ENCODE peak calls at places on chromosomes 12 and 14, in five cellular contexts. E is omental fat pad, D is body of pancreas, C is vagina, G is uterus. V is an unnamed sample.

GRCh38 chr14:66038214-66038977 is 447.8 kb upstream of the CCDC196 start:
- DNase-seq in D (no peak), C (no peak), G (peak), E (no peak), V (no peak)

GRCh38 chr12:125185311-125185739 is 120.1 kb downstream of the AACS start:
- DNase-seq in G (no peak), C (no peak), D (no peak), E (no peak), V (peak)

GRCh38 chr12:120079352-120080042 is 37.1 kb downstream of the RAB35 start:
- DNase-seq in G (no peak), C (no peak), D (no peak), E (no peak), V (no peak)

GRCh38 chr12:89825591-89826449 is 117.2 kb upstream of the ATP2B1 start:
- DNase-seq in E (no peak), C (no peak), G (no peak), D (no peak), V (no peak)

GRCh38 chr12:75705749-75706719 is 194.6 kb upstream of the KRR1 start:
- DNase-seq in G (peak), E (no peak), C (no peak), D (no peak), V (peak)

GRCh38 chr14:102817318-102817717 is 40.1 kb downstream of the TRAF3 start:
- DNase-seq in E (no peak), C (no peak), D (no peak), G (no peak), V (no peak)

GRCh38 chr14:85252011-85252410 is 277.9 kb upstream of the FLRT2 start:
- DNase-seq in D (no peak), G (no peak), E (no peak), C (no peak), V (no peak)

GRCh38 chr12:62720661-62721330 is 214.2 kb downstream of the PPM1H start:
- DNase-seq in E (no peak), D (no peak), G (no peak), C (no peak), V (no peak)

GRCh38 chr12:694734-695503 is 31.7 kb upstream of the NINJ2 start:
- DNase-seq in D (no peak), E (no peak), C (no peak), G (no peak), V (no peak)

GRCh38 chr12:697426-697825 is 34.2 kb upstream of the NINJ2 start:
- DNase-seq in C (no peak), E (no peak), G (no peak), D (no peak), V (no peak)

GRCh38 chr12:704516-705242 is 41.4 kb upstream of the NINJ2 start:
- DNase-seq in G (no peak), E (no peak), D (no peak), C (no peak), V (no peak)

GRCh38 chr12:701896-702539 is 38.8 kb upstream of the NINJ2 start:
- DNase-seq in G (no peak), E (no peak), C (no peak), D (no peak), V (no peak)

GRCh38 chr12:700061-700460 is 36.8 kb upstream of the NINJ2 start:
- DNase-seq in D (no peak), E (no peak), C (no peak), G (no peak), V (no peak)
- TF ChIP-seq CTCF in D (no peak), E (no peak), C (no peak), G (no peak), V (no peak)

DNA sequence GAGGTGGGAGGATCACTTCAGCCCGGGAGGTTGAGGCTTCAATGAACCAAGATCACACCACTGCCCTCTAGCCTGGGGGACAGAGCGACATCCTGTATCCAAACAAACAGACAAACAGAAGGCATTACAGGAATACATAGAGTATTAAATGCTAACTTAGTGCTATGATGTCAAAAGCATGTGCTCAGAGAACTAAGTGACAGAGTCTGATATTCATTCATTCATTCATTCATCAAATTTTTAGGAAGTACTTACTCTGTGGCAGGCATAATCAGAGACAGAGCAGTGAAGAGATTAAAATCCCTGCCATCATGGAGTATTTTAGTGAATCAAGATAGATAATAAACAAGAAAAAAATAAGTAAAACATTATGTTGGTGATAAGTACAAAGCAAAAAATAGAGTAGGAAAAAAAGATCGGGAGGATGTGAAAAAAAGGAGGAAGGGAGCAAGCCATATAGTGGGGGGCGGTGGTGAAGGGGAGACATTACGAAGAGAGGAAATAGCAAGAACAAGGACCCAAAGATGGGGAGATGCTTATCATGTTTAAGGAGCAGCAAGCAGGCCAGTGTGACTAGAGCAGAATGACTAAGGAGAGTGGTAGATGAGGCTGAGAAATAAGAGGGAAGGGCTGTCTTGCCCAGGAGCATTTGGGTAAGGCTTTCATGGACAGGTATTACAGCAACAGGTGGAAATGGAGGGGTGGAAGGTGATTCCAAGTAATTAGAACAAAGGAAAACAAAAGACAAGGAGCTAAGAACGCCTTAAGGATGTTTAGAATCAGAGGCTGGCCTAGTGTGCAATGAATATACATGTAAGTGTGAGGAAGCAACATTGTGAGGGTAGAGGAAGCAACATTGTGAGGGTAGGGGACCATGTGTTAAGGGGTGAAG is 2.8 kb downstream of the MAP4K5 start:
- DNase-seq in E (no peak), G (no peak), D (no peak), C (no peak), V (no peak)
- TF ChIP-seq CTCF in E (no peak), G (no peak), D (no peak), C (no peak), V (no peak)

GRCh38 chr14:69059658-69060648 is 80.9 kb upstream of the ACTN1 start:
- DNase-seq in D (no peak), C (no peak), E (no peak), G (peak), V (no peak)
- TF ChIP-seq CTCF in D (no peak), C (no peak), E (no peak), G (no peak), V (no peak)

DNA sequence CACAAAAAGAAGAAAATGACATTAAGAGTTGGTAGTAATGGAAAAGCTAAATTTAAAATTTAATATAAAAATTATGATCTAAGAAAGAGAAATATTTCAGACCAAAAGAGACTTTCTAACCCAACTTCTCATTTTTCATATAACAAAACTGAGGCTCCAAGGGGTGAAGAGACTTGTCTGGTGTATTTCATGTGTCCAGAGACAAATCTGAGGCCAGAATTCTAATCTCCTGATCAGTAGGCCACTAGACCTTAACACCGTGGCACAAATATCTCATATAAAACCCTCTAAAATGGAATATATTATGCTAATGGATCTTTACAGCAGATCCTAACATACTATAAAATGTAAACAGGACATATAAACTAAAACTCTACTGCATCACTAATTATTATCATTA is 275.7 kb upstream of the SLC16A7 start:
- DNase-seq in G (no peak), D (no peak), C (no peak), E (no peak), V (no peak)
- TF ChIP-seq CTCF in G (no peak), D (no peak), C (no peak), E (no peak), V (no peak)

GRCh38 chr14:77325746-77326094 is 4.9 kb downstream of the GSTZ1 start:
- DNase-seq in C (no peak), G (no peak), D (no peak), E (no peak), V (no peak)
- TF ChIP-seq CTCF in C (no peak), G (no peak), D (no peak), E (no peak), V (no peak)

DNA sequence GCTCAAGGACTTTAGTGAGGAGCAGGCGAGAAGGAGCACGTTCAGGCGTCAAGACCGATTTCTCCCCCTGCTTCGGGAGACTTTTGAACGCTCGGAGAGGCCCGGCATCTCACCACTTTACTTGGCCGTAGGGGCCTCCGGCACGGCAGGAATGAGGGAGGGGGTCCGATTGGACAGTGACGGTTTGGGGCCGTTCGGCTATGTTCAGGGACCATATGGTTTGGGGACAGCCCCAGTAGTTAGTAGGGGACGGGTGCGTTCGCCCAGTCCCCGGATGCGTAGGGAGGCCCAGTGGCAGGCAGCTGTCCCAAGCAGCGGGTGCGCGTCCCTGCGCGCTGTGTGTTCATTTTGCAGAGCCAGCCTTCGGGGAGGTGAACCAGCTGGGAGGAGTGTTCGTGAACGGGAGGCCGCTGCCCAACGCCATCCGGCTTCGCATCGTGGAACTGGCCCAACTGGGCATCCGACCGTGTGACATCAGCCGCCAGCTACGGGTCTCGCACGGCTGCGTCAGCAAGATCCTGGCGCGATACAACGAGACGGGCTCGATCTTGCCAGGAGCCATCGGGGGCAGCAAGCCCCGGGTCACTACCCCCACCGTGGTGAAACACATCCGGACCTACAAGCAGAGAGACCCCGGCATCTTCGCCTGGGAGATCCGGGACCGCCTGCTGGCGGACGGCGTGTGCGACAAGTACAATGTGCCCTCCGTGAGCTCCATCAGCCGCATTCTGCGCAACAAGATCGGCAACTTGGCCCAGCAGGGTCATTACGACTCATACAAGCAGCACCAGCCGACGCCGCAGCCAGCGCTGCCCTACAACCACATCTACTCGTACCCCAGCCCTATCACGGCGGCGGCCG is 1.1 kb downstream of the PAX9 start:
- DNase-seq in D (no peak), G (no peak), E (no peak), C (no peak), V (peak)
- TF ChIP-seq CTCF in D (no peak), G (no peak), E (no peak), C (no peak), V (peak)

DNA sequence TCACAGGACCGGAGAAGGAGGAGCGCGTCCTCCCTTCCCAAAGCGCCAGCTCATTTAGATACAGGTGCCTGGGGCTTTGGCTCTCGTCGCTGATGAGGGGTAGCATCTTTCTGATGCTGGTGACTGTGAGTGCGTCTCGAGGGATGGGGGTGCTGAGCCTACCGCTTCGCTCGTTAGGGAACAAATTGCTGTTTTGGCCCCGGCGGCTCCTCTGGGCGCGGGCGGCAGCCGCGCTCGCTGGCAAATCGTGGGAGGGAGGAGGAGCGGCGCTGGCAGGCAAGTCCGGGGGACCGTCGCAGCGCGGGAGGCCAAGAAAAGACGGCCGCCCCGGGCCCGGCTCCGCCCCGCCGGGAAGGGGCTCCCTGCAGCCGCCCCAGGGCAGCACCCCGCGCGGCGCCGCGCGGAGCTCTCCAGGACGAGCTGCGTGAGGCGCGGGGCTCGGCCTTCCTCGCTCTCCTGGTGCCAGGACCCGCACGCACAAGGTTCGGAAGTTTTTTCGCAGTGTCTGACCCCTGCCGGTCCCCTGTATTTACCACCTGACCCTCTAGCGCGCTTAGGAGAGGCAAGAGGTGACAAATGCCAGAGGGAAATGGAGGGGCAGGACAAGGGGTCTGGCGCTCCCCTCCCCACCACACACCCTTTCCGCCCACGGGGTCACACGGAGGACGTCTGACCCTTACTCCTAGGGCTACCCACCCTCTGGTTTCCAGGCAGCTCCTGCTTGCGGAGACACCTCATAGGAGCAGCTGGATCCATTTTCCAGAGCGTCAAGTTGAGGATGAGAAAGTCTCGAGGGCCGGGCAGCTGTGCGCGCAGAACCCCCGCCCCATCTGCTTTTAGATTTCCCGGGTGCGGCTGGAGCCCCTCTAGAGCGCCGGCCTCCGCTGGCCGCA is 875 bp upstream of the KCNH3 start:
- DNase-seq in E (no peak), C (no peak), G (no peak), D (no peak), V (peak)
- TF ChIP-seq CTCF in E (no peak), C (no peak), G (no peak), D (no peak), V (no peak)

GRCh38 chr12:47801170-47801903 is 18.4 kb downstream of the HDAC7 start:
- DNase-seq in C (no peak), G (no peak), E (no peak), D (no peak), V (no peak)
- TF ChIP-seq CTCF in C (no peak), G (peak), E (no peak), D (no peak), V (no peak)

GRCh38 chr14:64801046-64801445 is 78.7 kb downstream of the SPTB start:
- DNase-seq in D (no peak), C (no peak), E (no peak), G (no peak), V (no peak)

GRCh38 chr14:64799555-64799954 is 80.2 kb downstream of the SPTB start:
- DNase-seq in C (no peak), E (no peak), D (no peak), G (no peak), V (no peak)

GRCh38 chr14:64800000-64800399 is 79.7 kb downstream of the SPTB start:
- DNase-seq in G (no peak), E (no peak), D (peak), C (no peak), V (peak)

GRCh38 chr14:64804754-64805260 is 74.9 kb downstream of the SPTB start:
- DNase-seq in E (no peak), D (no peak), C (no peak), G (no peak), V (no peak)

DNA sequence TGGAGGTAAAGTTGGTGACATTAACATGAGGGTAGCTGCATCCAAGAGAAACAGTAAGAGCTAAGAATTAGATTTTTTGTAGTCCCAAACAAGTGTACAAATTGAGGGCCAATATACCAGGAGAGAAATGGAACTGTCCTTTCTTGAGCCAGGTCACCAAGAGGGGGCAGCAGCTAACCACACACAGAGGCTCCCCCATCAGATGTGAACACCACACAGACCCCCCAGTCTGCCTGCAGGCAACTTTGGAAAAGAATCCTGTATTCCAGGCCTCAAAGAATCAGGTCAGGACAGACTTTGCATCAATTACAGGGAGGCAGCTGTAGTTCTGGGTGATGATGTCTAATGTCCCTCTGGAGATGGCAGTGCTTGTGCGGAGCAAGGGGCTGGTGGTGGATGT is 77.9 kb downstream of the SPTB start:
- DNase-seq in D (no peak), E (no peak), G (no peak), C (no peak), V (peak)
- TF ChIP-seq CTCF in D (no peak), E (no peak), G (peak), C (no peak), V (peak)

DNA sequence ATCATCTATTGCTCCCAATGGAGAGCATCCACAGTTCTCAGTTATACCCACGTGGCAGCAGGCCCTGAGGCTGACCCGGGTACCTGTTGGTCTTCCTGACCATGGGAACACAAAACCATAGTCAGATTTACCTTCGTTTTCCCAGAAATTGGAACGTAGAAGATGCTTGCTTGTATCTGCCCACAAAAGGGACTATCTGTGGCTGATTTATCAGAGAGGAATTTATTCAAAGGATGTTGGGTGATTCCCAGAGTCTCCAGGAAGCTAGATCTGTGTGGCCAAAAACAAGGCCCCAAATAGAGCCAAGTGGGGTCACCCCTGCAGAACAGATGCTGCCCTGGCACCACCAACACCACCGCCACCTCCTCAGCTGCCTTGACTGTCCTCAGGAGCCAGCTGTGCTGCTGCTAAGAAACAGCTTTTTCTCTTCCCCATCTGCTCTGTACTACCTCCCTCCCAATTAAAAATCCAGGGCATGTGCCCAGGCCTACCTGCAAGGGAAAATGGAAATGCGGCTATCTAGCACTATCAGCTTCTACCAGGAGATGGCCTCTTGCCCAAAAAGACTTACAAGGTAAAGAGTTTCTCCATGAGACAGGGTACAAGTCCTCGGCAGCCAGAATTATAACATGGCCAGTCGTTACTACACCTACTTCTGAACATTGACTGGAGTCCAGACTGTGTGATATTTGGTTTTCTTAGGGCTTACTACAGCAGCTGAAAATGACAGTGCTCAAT is 128.6 kb upstream of the PLEKHG7 start:
- DNase-seq in E (no peak), C (no peak), G (no peak), D (no peak), V (no peak)
- TF ChIP-seq CTCF in E (no peak), C (no peak), G (no peak), D (no peak), V (no peak)